ENCODE peak calls at places on chromosomes 11 and 22, in four cellular contexts. F, W, B and R are unnamed samples.

GRCh38 chr22:32987081-32987631 is 71.0 kb downstream of the SYN3 start:
- DNase-seq in B (no peak), F (no peak), W (no peak), R (no peak)

GRCh38 chr11:88310246-88310645 is 27.3 kb downstream of the CTSC start:
- DNase-seq in W (no peak), B (no peak), F (no peak), R (no peak)

GRCh38 chr22:18067548-18068341 is 10.0 kb upstream of the PEX26 start:
- DNase-seq in F (no peak), B (no peak), W (no peak), R (peak; percentile 43)

GRCh38 chr11:118641463-118642019 is 34.1 kb downstream of the PHLDB1 start:
- DNase-seq in W (peak; percentile 91), F (peak; percentile 73), B (peak; percentile 15), R (no peak)

GRCh38 chr11:13152736-13153541 is 124.7 kb upstream of the BMAL1 start:
- DNase-seq in W (no peak), B (peak; percentile 31), F (peak; percentile 34), R (no peak)

GRCh38 chr11:14653090-14653489 is 9.5 kb downstream of the PDE3B start:
- DNase-seq in F (no peak), B (no peak), W (no peak), R (no peak)

GRCh38 chr11:38503876-38504275 is 1905.8 kb upstream of the RAG2 start:
- DNase-seq in W (no peak), B (no peak), F (no peak), R (no peak)

GRCh38 chr22:19819911-19820879 is 34.5 kb downstream of the GNB1L start:
- DNase-seq in B (no peak), W (no peak), F (no peak), R (no peak)

GRCh38 chr11:67376421-67376820 is 3.0 kb upstream of the CLCF1 start:
- DNase-seq in B (no peak), W (no peak), F (no peak), R (no peak)

GRCh38 chr11:67197606-67198005 is 68.7 kb upstream of the GRK2 start:
- DNase-seq in F (no peak), W (no peak), B (no peak), R (no peak)

GRCh38 chr22:38871360-38872171 is 450 bp downstream of the CBX6 start:
- DNase-seq in W (peak; percentile 15), F (peak; percentile 58), B (no peak), R (peak; percentile 70)

GRCh38 chr22:35425971-35426800 is 26.2 kb downstream of the MCM5 start:
- DNase-seq in W (no peak), B (no peak), F (peak; percentile 85), R (no peak)